ENCODE peak calls at places on chromosome 19, in four cellular contexts. K is fibroblast of lung, Z is stomach, R is IMR-90. O is an unnamed sample. For H3K4me1, the result is how much of the 10 kb centered on the place peaks cover.

GRCh38 chr19:37943480-37943879 is 36.5 kb downstream of the SIPA1L3 start:
- DNase-seq in K (no peak), R (no peak), Z (peak), O (peak)

GRCh38 chr19:39052846-39053245 is 20.5 kb upstream of the FBXO27 start:
- DNase-seq in Z (no peak), R (no peak), K (no peak), O (no peak)

GRCh38 chr19:52786078-52786463 is 520 bp downstream of the ZNF600 start:
- DNase-seq in K (no peak), Z (no peak), R (no peak), O (peak)

GRCh38 chr19:2456301-2456570 is 523 bp downstream of the LMNB2 start:
- DNase-seq in K (no peak), Z (no peak), R (no peak), O (no peak)

GRCh38 chr19:18470787-18471186 is 32.9 kb upstream of the ISYNA1 start:
- DNase-seq in K (no peak), Z (no peak), R (no peak), O (no peak)

GRCh38 chr19:48368942-48369341 is 4.8 kb downstream of the SYNGR4 start:
- DNase-seq in Z (no peak), K (no peak), R (no peak), O (peak)

GRCh38 chr19:55676384-55676783 is 1.4 kb downstream of the EPN1 start:
- DNase-seq in Z (peak), R (peak), K (no peak), O (no peak)

GRCh38 chr19:36417752-36418286 is 625 bp downstream of the ZFP82 start:
- DNase-seq in Z (no peak), R (no peak), K (no peak), O (no peak)

GRCh38 chr19:29532097-29532496 is 6.3 kb downstream of the VSTM2B start:
- DNase-seq in K (no peak), R (no peak), Z (peak), O (no peak)

GRCh38 chr19:58052256-58052655 is 6.8 kb upstream of the ZNF135 start:
- DNase-seq in Z (no peak), R (no peak), K (no peak), O (no peak)

GRCh38 chr19:46755077-46755852 is 9.0 kb upstream of the STRN4 start:
- DNase-seq in K (peak), R (peak), Z (no peak), O (no peak)

GRCh38 chr19:29941828-29942403 is at the start of gene URI1:
- DNase-seq in R (peak), Z (peak), K (peak), O (peak)

GRCh38 chr19:41422456-41422855 is 4.7 kb downstream of the B3GNT8 start:
- DNase-seq in Z (no peak), K (no peak), R (no peak), O (no peak)

GRCh38 chr19:3207466-3208242 is 16.8 kb upstream of the CELF5 start:
- DNase-seq in R (no peak), Z (no peak), K (no peak), O (no peak)

GRCh38 chr19:3365447-3366103 is 808 bp upstream of the NFIC start:
- DNase-seq in K (no peak), R (peak), Z (peak), O (peak)

GRCh38 chr19:29539131-29539530 is 13.3 kb downstream of the VSTM2B start:
- DNase-seq in Z (no peak), R (no peak), K (no peak), O (no peak)

GRCh38 chr19:4694211-4694987 is 24.3 kb upstream of the MYDGF start:
- DNase-seq in R (peak), K (peak), Z (peak), O (peak)

GRCh38 chr19:58409010-58409790 is 751 bp downstream of the ZNF584 start:
- DNase-seq in Z (no peak), K (no peak), R (peak), O (no peak)

GRCh38 chr19:19349365-19349764 is 28.7 kb downstream of the MAU2 start:
- DNase-seq in Z (no peak), R (no peak), K (no peak), O (no peak)

GRCh38 chr19:35703343-35703742 is 1.0 kb upstream of the ZBTB32 start:
- DNase-seq in K (no peak), Z (no peak), R (no peak), O (no peak)

GRCh38 chr19:39870171-39870971 is 24.2 kb upstream of the FBL start:
- DNase-seq in K (no peak), R (no peak), Z (no peak), O (no peak)

GRCh38 chr19:48794291-48794690 is 16.5 kb downstream of the BCAT2 start:
- DNase-seq in R (no peak), K (no peak), Z (no peak), O (no peak)

GRCh38 chr19:52190679-52191293 is 934 bp downstream of the PPP2R1A start:
- DNase-seq in Z (peak), R (peak), K (peak), O (peak)

GRCh38 chr19:48627211-48627864 is 8.0 kb downstream of the SPHK2 start:
- DNase-seq in K (no peak), R (no peak), Z (no peak), O (peak)

GRCh38 chr19:18764591-18765051 is 26.5 kb downstream of the COMP start:
- DNase-seq in R (no peak), K (no peak), Z (no peak), O (no peak)

GRCh38 chr19:51615991-51616390 is 14.2 kb downstream of the SIGLEC5 start:
- DNase-seq in Z (no peak), R (no peak), K (no peak), O (no peak)

GRCh38 chr19:39599116-39599515 is 3.2 kb upstream of the LGALS13 start:
- DNase-seq in K (peak), Z (no peak), R (peak), O (peak)

GRCh38 chr19:37977992-37978391 is 71.0 kb downstream of the SIPA1L3 start:
- DNase-seq in R (peak), K (peak), Z (no peak), O (no peak)

GRCh38 chr19:50266896-50267295 is 62.3 kb downstream of the KCNC3 start:
- DNase-seq in R (no peak), K (no peak), Z (peak), O (peak)

GRCh38 chr19:51292971-51293370 is 18.5 kb upstream of the IGLON5 start:
- DNase-seq in Z (no peak), K (no peak), R (no peak), O (no peak)

GRCh38 chr19:57903298-57904174 is 12.9 kb downstream of the ZNF417 start:
- DNase-seq in R (peak), K (peak), Z (no peak), O (peak)

GRCh38 chr19:21474671-21475181 is 30.7 kb upstream of the ZNF429 start:
- DNase-seq in K (peak), R (peak), Z (peak), O (peak)

GRCh38 chr19:41263042-41263849 is 926 bp upstream of the HNRNPUL1 start:
- DNase-seq in R (peak), Z (peak), K (peak), O (peak)

GRCh38 chr19:46607441-46607841 is 6.3 kb downstream of the CALM3 start:
- DNase-seq in Z (no peak), R (no peak), K (no peak), O (no peak)

GRCh38 chr19:14683439-14683838 is 6.4 kb upstream of the ZNF333 start:
- DNase-seq in K (no peak), Z (no peak), R (no peak), O (no peak)

GRCh38 chr19:57978586-57979289 is 4.4 kb upstream of the C19orf18 start:
- DNase-seq in R (no peak), Z (no peak), K (peak), O (no peak)

GRCh38 chr19:2120821-2121220 is 24.1 kb downstream of the IZUMO4 start:
- DNase-seq in K (no peak), R (no peak), Z (no peak), O (no peak)

GRCh38 chr19:6529937-6530384 is 865 bp upstream of the TNFSF9 start:
- DNase-seq in R (no peak), K (no peak), Z (no peak), O (no peak)
- H3K4me3 ChIP-seq in R (peak), K (peak), Z (peak), O (no peak)

GRCh38 chr19:343941-344624 is 513 bp downstream of the MIER2 start:
- DNase-seq in K (peak), Z (no peak), R (no peak), O (peak)

GRCh38 chr19:345320-345879 is 804 bp upstream of the MIER2 start:
- DNase-seq in K (no peak), R (no peak), Z (no peak), O (no peak)

GRCh38 chr19:342801-343421 is 1.7 kb downstream of the MIER2 start:
- DNase-seq in Z (peak), R (peak), K (peak), O (no peak)

GRCh38 chr19:343451-343931 is 1.1 kb downstream of the MIER2 start:
- DNase-seq in K (no peak), Z (no peak), R (no peak), O (no peak)

GRCh38 chr19:344625-345319 is at the start of gene MIER2:
- DNase-seq in K (peak), Z (peak), R (peak), O (peak)
- H3K4me1 ChIP-seq in K (under half), Z (under half), R (under half), O (under half)

DNA sequence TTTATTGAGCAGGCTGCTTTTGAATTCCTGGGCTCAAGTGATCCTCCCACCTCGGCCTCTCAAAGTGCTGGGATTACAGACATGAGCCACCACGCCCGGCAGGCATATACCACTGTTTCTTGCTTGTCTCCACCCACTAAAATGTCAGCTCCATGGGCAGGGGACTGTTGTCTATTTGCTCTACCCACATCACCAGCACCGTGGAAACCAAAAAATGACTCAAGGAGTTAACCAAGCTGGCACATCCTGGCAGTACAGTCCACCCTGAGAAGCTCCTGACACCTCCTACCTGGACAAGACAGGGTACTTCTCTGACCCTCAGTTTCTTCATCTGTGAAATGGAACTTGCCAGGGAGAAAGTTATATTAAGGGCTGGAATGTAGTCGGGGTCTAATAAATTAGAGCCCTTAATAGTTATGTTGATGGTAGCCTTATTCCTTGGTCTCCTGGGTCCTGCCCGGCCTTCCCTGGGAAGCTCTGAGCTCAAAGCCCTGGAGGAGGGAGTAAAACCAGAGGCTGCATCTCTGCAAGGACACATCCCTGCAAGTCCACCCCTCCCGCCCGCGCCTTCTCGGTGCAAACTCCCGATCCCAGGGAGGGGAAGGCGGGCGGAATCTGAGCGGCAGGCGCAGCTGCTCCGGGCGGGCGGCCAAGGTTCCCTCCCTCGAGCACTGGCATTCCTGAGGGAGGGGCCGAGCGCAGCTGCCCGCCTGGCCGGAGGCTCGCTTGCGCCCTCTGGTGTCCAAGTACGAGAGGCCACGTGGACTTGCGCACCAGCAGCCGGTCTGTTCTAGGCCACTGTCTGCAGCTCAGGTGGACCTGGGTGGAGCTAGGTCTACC is 14.1 kb downstream of the RDH8 start:
- DNase-seq in Z (peak), K (peak), R (peak), O (peak)
- H3K4me3 ChIP-seq in Z (peak), K (no peak), R (no peak), O (no peak)

GRCh38 chr19:44777715-44778347 is at the start of gene CBLC:
- DNase-seq in R (no peak), Z (peak), K (no peak), O (peak)

GRCh38 chr19:44776402-44777096 is 1.1 kb upstream of the CBLC start:
- DNase-seq in Z (peak), K (no peak), R (no peak), O (peak)

GRCh38 chr19:44772969-44773368 is 4.7 kb upstream of the CBLC start:
- DNase-seq in K (peak), Z (no peak), R (peak), O (no peak)

GRCh38 chr19:44774614-44775013 is 3.1 kb upstream of the CBLC start:
- DNase-seq in K (no peak), Z (no peak), R (no peak), O (no peak)

DNA sequence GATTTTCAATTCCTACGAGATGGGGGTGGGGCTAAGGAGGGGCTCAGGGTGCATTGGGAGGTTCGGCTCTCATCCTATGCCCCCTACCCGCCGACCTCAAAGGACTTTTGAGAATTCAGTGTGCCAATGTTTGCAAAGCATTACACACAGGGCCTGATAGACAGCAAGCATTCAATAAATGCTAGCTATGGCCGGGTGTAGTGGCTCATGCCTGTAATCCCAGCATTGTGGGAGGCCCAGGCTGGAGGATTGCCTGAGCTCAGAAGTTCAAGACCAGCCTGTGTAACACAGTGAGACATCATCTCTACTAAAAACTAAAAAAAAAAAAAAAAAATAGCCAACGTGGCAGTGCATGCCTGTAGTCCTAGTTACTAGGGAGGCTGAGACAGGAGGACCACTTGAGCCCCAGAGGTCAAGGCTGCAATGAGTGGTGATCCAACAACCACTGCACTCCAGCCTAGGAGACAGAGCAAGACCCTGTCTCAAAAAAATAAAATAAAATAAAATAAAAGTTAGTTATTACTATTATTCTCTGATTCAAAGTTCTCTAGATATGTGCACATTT is 1.9 kb upstream of the CBLC start:
- DNase-seq in R (no peak), Z (no peak), K (no peak), O (no peak)
- H3K4me1 ChIP-seq in R (under half), Z (under half), K (under half), O (under half)

GRCh38 chr19:8477889-8478288 is 24.6 kb downstream of the PRAM1 start:
- DNase-seq in K (no peak), R (no peak), Z (no peak), O (no peak)

GRCh38 chr19:8481191-8481590 is 21.2 kb downstream of the PRAM1 start:
- DNase-seq in R (no peak), K (no peak), Z (no peak), O (no peak)

GRCh38 chr19:8481616-8482015 is 20.8 kb downstream of the PRAM1 start:
- DNase-seq in Z (no peak), K (no peak), R (no peak), O (no peak)

GRCh38 chr19:8476524-8476923 is 25.9 kb downstream of the PRAM1 start:
- DNase-seq in Z (no peak), K (no peak), R (no peak), O (no peak)

DNA sequence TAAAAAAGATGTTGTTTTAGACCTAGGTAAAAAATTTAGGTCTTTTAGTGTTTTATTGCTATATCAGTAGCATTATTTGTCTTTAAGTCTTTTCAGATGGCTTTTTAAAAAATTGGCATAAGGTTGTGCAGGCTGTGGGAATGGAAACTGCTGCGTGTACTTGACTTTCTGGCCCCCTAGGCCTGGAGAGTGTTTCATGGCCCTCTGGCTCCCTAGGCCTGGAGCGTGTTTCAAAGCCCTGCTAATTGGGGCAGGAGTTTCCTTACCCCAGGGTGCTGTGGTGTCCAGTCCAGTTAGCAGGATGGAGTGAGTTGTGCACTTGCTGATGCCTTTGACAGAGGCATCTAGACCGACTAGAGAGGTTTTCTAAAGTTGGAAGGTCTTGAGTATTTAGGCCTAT is 23.8 kb downstream of the PRAM1 start:
- DNase-seq in R (no peak), Z (no peak), K (no peak), O (no peak)
- H3K4me3 ChIP-seq in R (no peak), Z (no peak), K (no peak), O (no peak)

O was measured in mucosa of descending colon.